ENCODE peak calls at places on chromosome 3, in eight cellular contexts. One of them, this sample, is unnamed.

GRCh38 chr3:142595581-142595950 is 627 bp upstream of the PLS1 start:
- DNase-seq in stimulated activated CD4-positive, alpha-beta T cell treated with anti-CD3 and anti-CD28 coated beads, Interleukin-15, amount 100 ng/mL, for 1 hour: no peak
- DNase-seq in stimulated activated naive B cell treated with anti-CD40 and anti-IgM and Interleukin-4, amounts not matched to agents 10 μg/mL and 1 μg/mL and 100 μg/mL, for 72 hours: no peak
- DNase-seq in SHP77 treated with DMSO at 0.1 percent for 48 hours: no peak
- DNase-seq in GOT3: no peak
- DNase-seq in mesendoderm: peak; percentile 59
- DNase-seq in MCF 10A: peak; percentile 40
- DNase-seq in retinal pigment epithelial cell: peak; percentile 96
- DNase-seq in this sample: no peak

GRCh38 chr3:123083446-123084124 is 16.8 kb downstream of the PDIA5 start:
- DNase-seq in stimulated activated CD4-positive, alpha-beta T cell treated with anti-CD3 and anti-CD28 coated beads, Interleukin-15, amount 100 ng/mL, for 1 hour: no peak
- DNase-seq in stimulated activated naive B cell treated with anti-CD40 and anti-IgM and Interleukin-4, amounts not matched to agents 10 μg/mL and 1 μg/mL and 100 μg/mL, for 72 hours: no peak
- DNase-seq in SHP77 treated with DMSO at 0.1 percent for 48 hours: no peak
- DNase-seq in GOT3: no peak
- DNase-seq in mesendoderm: no peak
- DNase-seq in MCF 10A: no peak
- DNase-seq in retinal pigment epithelial cell: no peak
- DNase-seq in this sample: peak; percentile 40

GRCh38 chr3:33089515-33089914 is 7.4 kb downstream of the GLB1 start:
- DNase-seq in stimulated activated CD4-positive, alpha-beta T cell treated with anti-CD3 and anti-CD28 coated beads, Interleukin-15, amount 100 ng/mL, for 1 hour: no peak
- DNase-seq in stimulated activated naive B cell treated with anti-CD40 and anti-IgM and Interleukin-4, amounts not matched to agents 10 μg/mL and 1 μg/mL and 100 μg/mL, for 72 hours: no peak
- DNase-seq in SHP77 treated with DMSO at 0.1 percent for 48 hours: no peak
- DNase-seq in GOT3: no peak
- DNase-seq in mesendoderm: no peak
- DNase-seq in MCF 10A: no peak
- DNase-seq in retinal pigment epithelial cell: no peak
- DNase-seq in this sample: no peak

GRCh38 chr3:125098929-125099328 is 43.1 kb upstream of the HEG1 start:
- DNase-seq in stimulated activated CD4-positive, alpha-beta T cell treated with anti-CD3 and anti-CD28 coated beads, Interleukin-15, amount 100 ng/mL, for 1 hour: no peak
- DNase-seq in stimulated activated naive B cell treated with anti-CD40 and anti-IgM and Interleukin-4, amounts not matched to agents 10 μg/mL and 1 μg/mL and 100 μg/mL, for 72 hours: no peak
- DNase-seq in SHP77 treated with DMSO at 0.1 percent for 48 hours: no peak
- DNase-seq in GOT3: no peak
- DNase-seq in mesendoderm: no peak
- DNase-seq in MCF 10A: no peak
- DNase-seq in retinal pigment epithelial cell: no peak
- DNase-seq in this sample: no peak

GRCh38 chr3:16503191-16503776 is 10.2 kb downstream of the RFTN1 start:
- DNase-seq in stimulated activated CD4-positive, alpha-beta T cell treated with anti-CD3 and anti-CD28 coated beads, Interleukin-15, amount 100 ng/mL, for 1 hour: no peak
- DNase-seq in stimulated activated naive B cell treated with anti-CD40 and anti-IgM and Interleukin-4, amounts not matched to agents 10 μg/mL and 1 μg/mL and 100 μg/mL, for 72 hours: no peak
- DNase-seq in SHP77 treated with DMSO at 0.1 percent for 48 hours: no peak
- DNase-seq in GOT3: no peak
- DNase-seq in mesendoderm: no peak
- DNase-seq in MCF 10A: no peak
- DNase-seq in retinal pigment epithelial cell: no peak
- DNase-seq in this sample: no peak

GRCh38 chr3:89025185-89025584 is 82.2 kb upstream of the EPHA3 start:
- DNase-seq in stimulated activated CD4-positive, alpha-beta T cell treated with anti-CD3 and anti-CD28 coated beads, Interleukin-15, amount 100 ng/mL, for 1 hour: no peak
- DNase-seq in stimulated activated naive B cell treated with anti-CD40 and anti-IgM and Interleukin-4, amounts not matched to agents 10 μg/mL and 1 μg/mL and 100 μg/mL, for 72 hours: no peak
- DNase-seq in SHP77 treated with DMSO at 0.1 percent for 48 hours: no peak
- DNase-seq in GOT3: no peak
- DNase-seq in mesendoderm: no peak
- DNase-seq in MCF 10A: peak; percentile 52
- DNase-seq in retinal pigment epithelial cell: peak; percentile 93
- DNase-seq in this sample: no peak

GRCh38 chr3:59774613-59775012 is 724.8 kb upstream of the CFAP20DC start:
- DNase-seq in stimulated activated CD4-positive, alpha-beta T cell treated with anti-CD3 and anti-CD28 coated beads, Interleukin-15, amount 100 ng/mL, for 1 hour: no peak
- DNase-seq in stimulated activated naive B cell treated with anti-CD40 and anti-IgM and Interleukin-4, amounts not matched to agents 10 μg/mL and 1 μg/mL and 100 μg/mL, for 72 hours: no peak
- DNase-seq in SHP77 treated with DMSO at 0.1 percent for 48 hours: no peak
- DNase-seq in GOT3: no peak
- DNase-seq in mesendoderm: no peak
- DNase-seq in MCF 10A: peak; percentile 40
- DNase-seq in retinal pigment epithelial cell: peak; percentile 50
- DNase-seq in this sample: no peak

GRCh38 chr3:146554168-146554760 is 9.9 kb upstream of the PLSCR1 start:
- DNase-seq in stimulated activated CD4-positive, alpha-beta T cell treated with anti-CD3 and anti-CD28 coated beads, Interleukin-15, amount 100 ng/mL, for 1 hour: no peak
- DNase-seq in stimulated activated naive B cell treated with anti-CD40 and anti-IgM and Interleukin-4, amounts not matched to agents 10 μg/mL and 1 μg/mL and 100 μg/mL, for 72 hours: no peak
- DNase-seq in SHP77 treated with DMSO at 0.1 percent for 48 hours: no peak
- DNase-seq in GOT3: no peak
- DNase-seq in mesendoderm: peak; percentile 73
- DNase-seq in MCF 10A: no peak
- DNase-seq in retinal pigment epithelial cell: no peak
- DNase-seq in this sample: peak; percentile 41